ENCODE peak calls at places on chromosomes 13 and 19, in nine cellular contexts. I is NCI-H460; B is RWPE1; P is GM06990; Z is stimulated activated CD4-positive, alpha-beta T cell treated with anti-CD3 and anti-CD28 coated beads, Interleukin-4, amount 100 ng/mL, for 48 hours; T is RPMI7951; Q is GM20000; V is AG10803; Y is NCI-H82. N is an unnamed sample.

GRCh38 chr19:34733266-34733825 is 697 bp upstream of the ZNF181 start:
- DNase-seq in V (no peak), B (no peak), Q (no peak), P (no peak), T (no peak), Z (no peak), I (no peak), Y (peak), N (no peak)

GRCh38 chr13:51502206-51502651 is 49.4 kb upstream of the INTS6 start:
- DNase-seq in Z (no peak), P (peak), V (no peak), Q (peak), I (no peak), T (no peak), B (no peak), Y (no peak), N (peak)

GRCh38 chr19:5627395-5627904 is 4.6 kb downstream of the SAFB start:
- DNase-seq in P (peak), I (no peak), Q (peak), T (peak), Z (peak), V (peak), B (no peak), Y (peak), N (peak)

GRCh38 chr13:21971662-21972635 is 301.1 kb downstream of the FGF9 start:
- DNase-seq in Z (no peak), T (no peak), B (no peak), I (no peak), Q (no peak), V (peak), P (no peak), Y (no peak), N (no peak)

GRCh38 chr19:58059003-58059671 is at the start of gene ZNF135:
- DNase-seq in V (peak), T (peak), P (no peak), B (peak), I (peak), Y (peak), Z (peak), Q (no peak), N (no peak)

GRCh38 chr13:21079206-21079605 is 17.8 kb upstream of the LATS2 start:
- DNase-seq in Z (no peak), V (peak), T (no peak), B (no peak), Y (no peak), P (no peak), I (no peak), Q (no peak), N (no peak)

GRCh38 chr19:296476-297225 is 5.4 kb upstream of the PLPP2 start:
- DNase-seq in V (no peak), I (no peak), Z (no peak), P (no peak), Y (no peak), B (no peak), T (no peak), Q (no peak), N (no peak)

GRCh38 chr19:56332695-56333094 is 18.1 kb upstream of the ZSCAN5A start:
- DNase-seq in I (no peak), Z (no peak), T (no peak), P (no peak), B (no peak), Q (no peak), Y (no peak), V (no peak), N (no peak)

GRCh38 chr19:13094771-13095392 is 7.8 kb downstream of the LYL1 start:
- DNase-seq in Y (peak), P (no peak), Q (peak), Z (no peak), V (no peak), B (no peak), I (no peak), T (no peak), N (no peak)

GRCh38 chr13:25874907-25875306 is 176.9 kb downstream of the SHISA2 start:
- DNase-seq in Y (no peak), Z (peak), I (no peak), P (no peak), T (no peak), V (no peak), B (no peak), Q (no peak), N (no peak)

GRCh38 chr13:29936051-29936813 is 85.8 kb upstream of the UBL3 start:
- DNase-seq in P (peak), Q (no peak), Z (no peak), I (no peak), T (no peak), Y (no peak), V (no peak), B (no peak), N (no peak)